ENCODE peak calls at places on chromosomes 12 and 14, in eight cellular contexts. X, V, R, P, J, D, M and S are unnamed samples.
A peak's percentile ranks its signal among the peaks of the same experiment; 100 is the strongest.

GRCh38 chr12:28780096-28780495 is 369.0 kb upstream of the FAR2 start:
- DNase-seq in X (peak; percentile 44), V (peak; percentile 63), R (no peak), P (no peak), J (no peak), D (peak; percentile 64), M (peak; percentile 72), S (peak; percentile 9)

GRCh38 chr12:111101003-111101402 is 180.6 kb upstream of the MYL2 start:
- DNase-seq in X (no peak), V (no peak), R (no peak), P (no peak), J (no peak), D (no peak), M (no peak), S (no peak)

GRCh38 chr12:65818454-65819382 is 5.6 kb upstream of the HMGA2 start:
- DNase-seq in X (no peak), V (no peak), R (no peak), P (no peak), J (no peak), D (peak; percentile 43), M (peak; percentile 49), S (no peak)

GRCh38 chr12:104054681-104055346 is 4.8 kb upstream of the GLT8D2 start:
- DNase-seq in X (no peak), V (no peak), R (no peak), P (no peak), J (peak; percentile 26), D (no peak), M (no peak), S (no peak)

GRCh38 chr12:11986165-11986564 is 84.6 kb upstream of the BCL2L14 start:
- DNase-seq in X (no peak), V (no peak), R (no peak), P (no peak), J (no peak), D (no peak), M (no peak), S (no peak)

GRCh38 chr14:72476657-72477499 is 417.0 kb downstream of the DPF3 start:
- DNase-seq in X (peak; percentile 30), V (peak; percentile 64), R (no peak), P (peak; percentile 95), J (no peak), D (peak; percentile 93), M (peak; percentile 79), S (peak; percentile 32)

GRCh38 chr12:120536064-120536791 is 2.1 kb downstream of the RNF10 start:
- DNase-seq in X (no peak), V (peak; percentile 67), R (no peak), P (no peak), J (no peak), D (no peak), M (no peak), S (peak; percentile 37)

GRCh38 chr14:100761481-100761880 is 34.8 kb downstream of the DLK1 start:
- DNase-seq in X (peak; percentile 51), V (no peak), R (no peak), P (peak; percentile 27), J (no peak), D (peak; percentile 70), M (peak; percentile 80), S (no peak)

GRCh38 chr14:59678352-59678751 is 101.7 kb upstream of the CCDC175 start:
- DNase-seq in X (no peak), V (no peak), R (no peak), P (no peak), J (no peak), D (peak; percentile 2), M (no peak), S (no peak)

GRCh38 chr12:4280351-4281163 is 7.0 kb downstream of the CCND2 start:
- DNase-seq in X (no peak), V (peak; percentile 62), R (no peak), P (no peak), J (peak; percentile 32), D (no peak), M (peak; percentile 62), S (peak; percentile 62)

GRCh38 chr12:123149088-123149827 is 1.6 kb downstream of the PITPNM2 start:
- DNase-seq in X (peak; percentile 35), V (no peak), R (no peak), P (no peak), J (no peak), D (no peak), M (peak; percentile 36), S (no peak)

DNA sequence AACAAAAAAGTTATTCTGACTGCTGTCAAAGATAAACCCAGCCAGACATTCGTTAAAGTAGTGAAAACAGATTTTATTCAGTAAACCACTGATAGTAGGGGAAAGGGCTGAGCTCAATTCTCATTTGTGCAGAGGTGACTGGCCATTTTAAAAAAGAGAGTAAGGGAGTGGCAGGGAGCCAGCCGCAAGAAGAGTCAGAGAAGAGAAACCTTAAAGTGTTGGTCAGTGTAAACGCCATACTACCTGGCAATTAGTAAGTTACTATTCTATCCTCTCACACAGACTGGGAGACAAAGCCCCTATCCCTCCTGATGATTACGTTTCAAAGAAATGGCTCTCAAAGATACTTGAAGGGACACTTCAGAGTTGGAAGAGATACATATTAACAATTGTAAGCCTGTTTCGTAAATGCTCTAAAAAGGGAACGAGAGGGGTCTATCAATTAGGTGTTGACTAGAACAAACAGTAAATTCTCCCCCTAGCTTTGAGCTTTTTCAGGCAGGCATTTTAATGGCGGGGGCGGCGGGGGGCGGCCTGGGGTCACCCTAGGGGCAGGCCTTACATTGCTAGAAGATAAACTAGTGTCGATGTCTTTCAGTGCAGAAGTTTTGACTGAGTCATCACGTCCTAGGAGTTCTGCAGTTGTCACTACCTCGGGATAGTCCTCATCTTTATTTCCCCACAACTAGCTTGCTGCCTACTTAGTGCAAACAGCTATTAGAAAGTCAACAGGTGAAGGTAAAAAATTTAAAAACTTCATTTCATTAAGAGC is 1.8 kb downstream of the ATP6V1D start:
- DNase-seq in X (no peak), V (no peak), R (no peak), P (no peak), J (no peak), D (no peak), M (peak; percentile 32), S (no peak)
- H3K4me3 ChIP-seq in X (no peak overlapping the region), V (no peak overlapping the region), R (peak overlapping the region; percentile 92), P (peak overlapping the region; percentile 65), J (peak overlapping the region; percentile 67), D (peak overlapping the region; percentile 92), M (peak overlapping the region; percentile 94), S (no peak overlapping the region)

GRCh38 chr12:57237952-57238853 is 8.7 kb downstream of the SHMT2 start:
- DNase-seq in X (no peak), V (no peak), R (peak; percentile 68), P (no peak), J (peak; percentile 76), D (no peak), M (peak; percentile 66), S (peak; percentile 29)
- H3K4me3 ChIP-seq in X (no peak overlapping the region), V (peak overlapping the region; percentile 19), R (peak overlapping the region; percentile 65), P (peak overlapping the region; percentile 21), J (peak overlapping the region; percentile 44), D (peak overlapping the region; percentile 31), M (peak overlapping the region; percentile 56), S (peak overlapping the region; percentile 29)

GRCh38 chr14:36223558-36223957 is 47.0 kb upstream of the PTCSC3 start:
- DNase-seq in X (no peak), V (no peak), R (no peak), P (no peak), J (no peak), D (no peak), M (no peak), S (no peak)

GRCh38 chr14:36224176-36224575 is 47.7 kb upstream of the PTCSC3 start:
- DNase-seq in X (no peak), V (no peak), R (no peak), P (no peak), J (no peak), D (no peak), M (no peak), S (no peak)

GRCh38 chr14:36222952-36223468 is 46.5 kb upstream of the PTCSC3 start:
- DNase-seq in X (no peak), V (no peak), R (no peak), P (no peak), J (no peak), D (no peak), M (peak; percentile 1), S (no peak)

GRCh38 chr14:36222337-36222736 is 45.8 kb upstream of the PTCSC3 start:
- DNase-seq in X (no peak), V (no peak), R (no peak), P (no peak), J (no peak), D (no peak), M (no peak), S (no peak)

DNA sequence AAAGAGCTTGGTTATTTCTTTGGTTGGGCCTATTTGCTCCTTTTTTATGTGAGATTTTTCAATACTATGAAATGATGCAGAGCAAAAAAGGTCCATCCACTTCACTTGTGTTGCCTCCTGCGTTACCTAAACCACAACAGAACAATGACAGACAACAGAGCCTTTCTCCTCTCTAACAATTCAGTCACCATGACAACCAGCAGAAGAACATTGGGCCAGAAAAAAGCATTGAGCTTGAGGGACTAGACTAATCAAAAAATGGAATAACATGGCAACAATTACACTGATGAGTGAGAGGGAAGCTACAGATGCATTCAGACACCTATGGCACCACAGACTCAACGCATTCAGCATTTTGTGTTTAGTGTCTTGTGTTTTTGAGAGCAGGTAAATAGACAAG is 44.6 kb upstream of the PTCSC3 start:
- DNase-seq in X (no peak), V (no peak), R (no peak), P (no peak), J (peak; percentile 87), D (no peak), M (no peak), S (no peak)
- H3K4me3 ChIP-seq in X (no peak overlapping the region), V (no peak overlapping the region), R (no peak overlapping the region), P (no peak overlapping the region), J (no peak overlapping the region), D (no peak overlapping the region), M (no peak overlapping the region), S (no peak overlapping the region)

GRCh38 chr12:57133916-57134315 is 5.6 kb downstream of the LRP1 start:
- DNase-seq in X (no peak), V (no peak), R (no peak), P (no peak), J (no peak), D (no peak), M (peak; percentile 28), S (peak; percentile 7)
- H3K4me3 ChIP-seq in X (no peak overlapping the region), V (no peak overlapping the region), R (no peak overlapping the region), P (peak overlapping the region; percentile 5), J (no peak overlapping the region), D (no peak overlapping the region), M (peak overlapping the region; percentile 15), S (no peak overlapping the region)

DNA sequence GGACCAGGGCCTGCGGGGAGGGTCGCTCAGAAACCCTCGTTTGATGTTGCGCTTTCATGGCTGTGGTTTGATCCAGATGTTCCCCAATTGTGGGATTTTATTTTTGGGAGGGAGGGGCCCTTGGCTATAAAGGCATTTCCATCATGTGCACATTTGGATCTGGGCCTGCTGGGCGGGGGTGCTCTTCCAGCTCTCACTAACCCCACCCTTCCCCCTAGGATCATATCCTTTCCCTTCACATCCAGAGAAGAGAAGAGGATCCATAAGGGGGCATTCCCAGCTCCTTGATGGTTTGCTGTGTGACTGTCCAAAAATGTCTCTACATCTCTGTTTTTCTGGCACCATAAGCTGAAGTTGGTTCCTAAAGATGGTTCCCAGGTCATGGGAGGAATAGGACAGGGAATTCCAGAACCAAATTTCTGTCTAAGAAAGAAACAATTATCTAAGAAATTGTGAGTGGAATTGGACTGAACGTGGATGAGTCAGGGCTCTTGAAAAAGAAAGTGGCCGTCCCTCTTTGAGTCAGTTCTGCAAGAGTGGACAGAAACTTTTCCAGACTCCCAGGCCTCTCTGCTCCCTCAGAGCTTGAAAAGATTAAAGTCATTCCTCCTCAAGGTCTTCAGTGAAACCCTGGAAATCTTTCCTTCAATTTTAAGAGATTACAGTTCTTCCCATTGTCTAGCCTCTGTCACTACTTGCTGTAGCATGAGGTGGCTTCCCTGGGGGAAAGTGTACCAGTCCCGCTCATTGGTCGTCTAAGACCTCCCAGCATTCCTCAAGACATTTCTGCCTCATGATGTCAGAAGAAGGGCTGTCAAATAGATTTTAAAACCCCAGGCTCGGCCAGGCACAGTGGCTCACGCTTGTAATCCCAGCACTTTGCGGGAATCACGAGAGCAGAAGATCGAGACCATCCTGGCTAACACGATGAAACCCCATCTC is 47.0 kb downstream of the SMUG1 start:
- DNase-seq in X (peak; percentile 22), V (no peak), R (no peak), P (no peak), J (no peak), D (no peak), M (peak; percentile 79), S (no peak)
- H3K4me3 ChIP-seq in X (no peak overlapping the region), V (no peak overlapping the region), R (no peak overlapping the region), P (no peak overlapping the region), J (no peak overlapping the region), D (no peak overlapping the region), M (no peak overlapping the region), S (no peak overlapping the region)